ENCODE peak calls at places on chromosomes 13 and 19, in six cellular contexts. L is mesenchymal stem cell, Z is left lung, F is psoas muscle, Y is AG04450, B is Peyer's patch. Q is an unnamed sample.

GRCh38 chr13:37598572-37598971 is at the start of gene POSTN:
- DNase-seq in L (peak; percentile 25), Z (no peak), F (no peak), Y (no peak), B (no peak), Q (no peak)

GRCh38 chr13:66618702-66619101 is 611.4 kb downstream of the PCDH9 start:
- DNase-seq in L (peak; percentile 60), Z (no peak), F (no peak), Y (peak; percentile 11), B (no peak), Q (no peak)

GRCh38 chr13:34011552-34012085 is 193.7 kb downstream of the RFC3 start:
- DNase-seq in L (no peak), Z (no peak), F (no peak), Y (no peak), B (no peak), Q (no peak)

GRCh38 chr19:49546825-49547565 is 19.2 kb downstream of the RCN3 start:
- DNase-seq in L (peak; percentile 93), Z (no peak), F (no peak), Y (peak; percentile 86), B (peak; percentile 89), Q (peak; percentile 67)

GRCh38 chr13:53648673-53649072 is 620.1 kb downstream of the OLFM4 start:
- DNase-seq in L (no peak), Z (no peak), F (no peak), Y (no peak), B (no peak), Q (no peak)

GRCh38 chr19:38949580-38950367 is 19.0 kb downstream of the MRPS12 start:
- DNase-seq in L (peak; percentile 77), Z (peak; percentile 87), F (peak; percentile 87), Y (no peak), B (peak; percentile 88), Q (no peak)

GRCh38 chr13:36819811-36820140 is 754 bp downstream of the RFXAP start:
- DNase-seq in L (peak; percentile 40), Z (no peak), F (no peak), Y (no peak), B (no peak), Q (peak; percentile 38)

GRCh38 chr19:15453091-15453498 is 3.3 kb upstream of the WIZ start:
- DNase-seq in L (peak; percentile 48), Z (no peak), F (no peak), Y (no peak), B (no peak), Q (no peak)

GRCh38 chr19:10288662-10289166 is 1.0 kb upstream of the ICAM5 start:
- DNase-seq in L (peak; percentile 50), Z (no peak), F (no peak), Y (no peak), B (peak; percentile 69), Q (no peak)

GRCh38 chr19:32662186-32662585 is 12.8 kb downstream of the ANKRD27 start:
- DNase-seq in L (peak; percentile 21), Z (no peak), F (no peak), Y (no peak), B (no peak), Q (peak; percentile 46)

GRCh38 chr13:48155850-48156249 is 60.9 kb upstream of the MED4 start:
- DNase-seq in L (peak; percentile 45), Z (no peak), F (no peak), Y (no peak), B (no peak), Q (no peak)

GRCh38 chr13:91185294-91185863 is 162.1 kb upstream of the MIR17HG start:
- DNase-seq in L (peak; percentile 42), Z (no peak), F (no peak), Y (no peak), B (no peak), Q (no peak)

GRCh38 chr13:89457977-89458376 is 1786.8 kb downstream of the SLITRK5 start:
- DNase-seq in L (peak; percentile 53), Z (no peak), F (no peak), Y (peak; percentile 13), B (no peak), Q (no peak)

GRCh38 chr19:6800991-6801396 is 28.5 kb downstream of the VAV1 start:
- DNase-seq in L (no peak), Z (no peak), F (no peak), Y (no peak), B (no peak), Q (peak; percentile 90)

GRCh38 chr19:47494729-47495128 is 10.7 kb upstream of the KPTN start:
- DNase-seq in L (no peak), Z (no peak), F (no peak), Y (no peak), B (no peak), Q (no peak)

GRCh38 chr13:20713751-20714150 is 10.3 kb downstream of the IL17D start:
- DNase-seq in L (peak; percentile 23), Z (no peak), F (peak; percentile 59), Y (no peak), B (no peak), Q (peak; percentile 74)

GRCh38 chr13:51943721-51944120 is 67.5 kb downstream of the ATP7B start:
- DNase-seq in L (no peak), Z (no peak), F (no peak), Y (no peak), B (no peak), Q (no peak)

GRCh38 chr13:51938454-51938853 is 72.8 kb downstream of the ATP7B start:
- DNase-seq in L (no peak), Z (no peak), F (no peak), Y (no peak), B (no peak), Q (no peak)

GRCh38 chr13:51945149-51945548 is 66.1 kb downstream of the ATP7B start:
- DNase-seq in L (no peak), Z (no peak), F (no peak), Y (no peak), B (no peak), Q (no peak)

GRCh38 chr13:51944428-51944827 is 66.8 kb downstream of the ATP7B start:
- DNase-seq in L (no peak), Z (no peak), F (no peak), Y (no peak), B (no peak), Q (no peak)

GRCh38 chr13:51942189-51942588 is 69.1 kb downstream of the ATP7B start:
- DNase-seq in L (no peak), Z (no peak), F (no peak), Y (no peak), B (peak; percentile 86), Q (no peak)
- H3K4me3 ChIP-seq in L (no peak overlapping the region), Z (no peak overlapping the region), F (no peak overlapping the region), Y (no peak overlapping the region), B (no peak overlapping the region), Q (no peak overlapping the region)

DNA sequence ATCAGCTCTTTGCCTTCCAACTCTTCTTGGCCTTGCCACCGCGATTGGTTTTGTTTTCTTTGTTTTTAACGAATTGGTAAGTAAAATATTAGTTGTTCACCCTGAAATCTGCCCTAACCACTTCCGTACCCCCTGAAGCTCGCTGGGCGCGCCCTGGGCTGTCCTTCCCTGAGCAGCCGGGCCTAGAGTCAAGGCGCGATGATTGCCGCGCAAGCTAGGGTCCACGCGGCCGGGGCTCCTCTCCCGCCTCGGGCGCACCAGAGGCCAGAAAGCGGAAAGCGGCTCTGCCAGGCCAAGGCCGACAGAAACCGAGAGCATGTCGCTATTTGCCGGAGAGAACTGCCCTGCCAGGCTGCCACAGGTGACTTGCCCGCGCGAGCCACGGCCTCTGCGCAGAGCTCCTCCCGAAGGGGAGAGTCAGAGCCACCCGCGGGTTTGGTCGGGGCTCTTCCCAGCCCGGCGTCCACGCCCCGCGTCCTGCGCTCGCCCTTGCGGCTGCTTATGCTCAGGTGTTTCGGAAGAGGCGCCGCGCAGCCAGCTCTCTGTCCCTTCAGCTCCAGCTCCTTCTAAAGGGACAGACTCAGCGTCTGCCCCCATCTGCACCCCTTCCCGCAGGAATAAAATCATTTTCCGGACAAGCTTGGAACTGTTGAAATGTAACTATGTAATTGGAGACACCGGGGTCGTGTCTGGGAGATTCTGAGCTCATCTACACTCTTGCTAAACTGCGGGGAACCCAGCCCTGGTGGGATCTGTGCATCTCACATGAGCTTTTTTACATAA is 6.7 kb upstream of the CDX2 start:
- DNase-seq in L (no peak), Z (no peak), F (no peak), Y (no peak), B (peak; percentile 65), Q (no peak)
- H3K4me3 ChIP-seq in L (no peak overlapping the region), Z (no peak overlapping the region), F (no peak overlapping the region), Y (no peak overlapping the region), B (peak overlapping the region; percentile 60), Q (no peak overlapping the region)

DNA sequence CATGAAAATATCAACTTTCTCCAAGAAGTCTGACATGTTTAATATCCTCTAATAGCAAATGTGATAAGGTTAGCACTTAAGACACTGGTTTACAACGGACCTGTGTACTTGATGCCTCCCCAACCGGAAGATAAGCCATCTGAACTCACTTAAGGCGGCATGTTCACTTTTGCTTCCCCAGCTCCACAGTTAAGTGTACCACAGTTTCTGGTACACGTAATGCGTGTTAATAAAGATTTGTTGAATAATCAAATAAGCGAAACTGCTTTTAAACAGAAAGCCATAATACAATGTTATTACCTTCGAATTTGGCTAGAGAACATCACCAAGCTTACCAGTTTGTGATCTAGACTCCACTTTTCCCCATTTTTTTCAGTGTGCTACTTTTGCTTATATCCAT is 1.4 kb upstream of the PAN3 start:
- DNase-seq in L (peak; percentile 12), Z (no peak), F (no peak), Y (no peak), B (no peak), Q (no peak)
- H3K4me3 ChIP-seq in L (peak overlapping the region; percentile 94), Z (peak overlapping the region; percentile 95), F (peak overlapping the region; percentile 100), Y (peak overlapping the region; percentile 92), B (peak overlapping the region; percentile 100), Q (peak overlapping the region; percentile 97)

DNA sequence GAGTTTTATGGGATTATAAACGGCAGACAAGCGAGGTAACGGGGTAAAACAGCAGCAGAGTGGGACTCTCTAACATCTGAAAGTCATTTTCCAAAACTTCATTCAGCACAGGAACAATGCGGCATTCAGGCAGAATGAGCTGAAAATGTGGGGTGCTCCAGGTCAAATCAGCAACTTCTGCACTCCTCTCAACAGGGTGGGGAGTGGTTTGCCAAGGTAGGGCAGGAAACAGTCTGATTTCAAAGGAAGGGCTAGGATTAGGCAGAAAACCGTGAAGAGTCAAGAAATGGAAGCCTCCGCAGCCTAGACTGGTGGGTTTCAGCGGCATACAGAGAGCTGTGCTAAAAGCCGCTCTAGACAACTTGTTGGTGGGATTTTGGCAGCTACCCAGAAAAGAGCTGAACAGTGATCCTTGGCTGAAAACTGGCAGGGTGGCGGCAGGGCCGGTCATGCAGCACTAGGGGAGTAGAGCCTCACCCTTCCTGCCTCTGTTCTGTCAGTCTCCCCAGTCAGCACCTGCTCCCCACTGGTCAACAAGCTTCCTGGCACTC is 154.2 kb upstream of the KLF12 start:
- DNase-seq in L (no peak), Z (no peak), F (peak; percentile 32), Y (no peak), B (peak; percentile 72), Q (no peak)
- H3K4me3 ChIP-seq in L (peak overlapping the region; percentile 54), Z (no peak overlapping the region), F (peak overlapping the region; percentile 40), Y (no peak overlapping the region), B (peak overlapping the region; percentile 9), Q (no peak overlapping the region)

GRCh38 chr19:1534972-1535371 is 11.1 kb downstream of the PLK5 start:
- DNase-seq in L (no peak), Z (no peak), F (no peak), Y (no peak), B (no peak), Q (no peak)
- H3K4me3 ChIP-seq in L (no peak overlapping the region), Z (no peak overlapping the region), F (no peak overlapping the region), Y (no peak overlapping the region), B (no peak overlapping the region), Q (no peak overlapping the region)

GRCh38 chr13:44519642-44520041 is 56.5 kb downstream of the TSC22D1 start:
- DNase-seq in L (no peak), Z (no peak), F (no peak), Y (no peak), B (no peak), Q (no peak)

GRCh38 chr13:44523176-44524017 is 52.7 kb downstream of the TSC22D1 start:
- DNase-seq in L (peak; percentile 72), Z (no peak), F (no peak), Y (peak; percentile 32), B (no peak), Q (no peak)
- H3K4me3 ChIP-seq in L (no peak overlapping the region), Z (no peak overlapping the region), F (peak overlapping the region; percentile 29), Y (peak overlapping the region; percentile 20), B (no peak overlapping the region), Q (no peak overlapping the region)

Q was measured in MG63.